ENCODE peak calls at places on chromosomes 11 and 22, in seven cellular contexts. T is colonic mucosa; E is kidney epithelial cell; G is CD8-positive, alpha-beta memory T cell; S is Calu3; L is bronchial epithelial cell; U is activated CD4-positive, alpha-beta T cell treated with anti-CD3 and anti-CD28 coated beads, Interleukin-2, amount 50 U/mL, for 48 hours. F is an unnamed sample.

GRCh38 chr11:1123970-1124369 is 33.8 kb upstream of the MUC5AC start:
- DNase-seq in U (no peak), T (no peak), S (no peak), G (no peak), E (no peak), L (no peak), F (peak; percentile 14)

GRCh38 chr11:3995949-3996554 is 98.5 kb upstream of the RRM1 start:
- DNase-seq in G (no peak), T (no peak), S (no peak), L (peak; percentile 8), U (no peak), E (no peak), F (no peak)

GRCh38 chr11:130455493-130456127 is 7.2 kb downstream of the ADAMTS15 start:
- DNase-seq in U (no peak), S (peak; percentile 2), G (no peak), T (peak; percentile 32), L (no peak), E (no peak), F (no peak)

GRCh38 chr11:17803751-17804334 is 69.3 kb downstream of the KCNC1 start:
- DNase-seq in T (no peak), L (no peak), E (no peak), G (no peak), S (no peak), U (no peak), F (no peak)

GRCh38 chr11:118076754-118077281 is at the start of gene TMPRSS4:
- DNase-seq in U (no peak), E (peak; percentile 48), G (no peak), S (peak; percentile 73), T (peak; percentile 94), L (peak; percentile 94), F (no peak)

GRCh38 chr11:20114588-20114987 is 45.7 kb downstream of the DBX1 start:
- DNase-seq in L (no peak), T (no peak), S (no peak), E (no peak), G (no peak), U (no peak), F (no peak)

GRCh38 chr22:20457506-20458240 is 20.0 kb upstream of the SCARF2 start:
- DNase-seq in S (no peak), U (no peak), L (no peak), G (no peak), T (no peak), E (no peak), F (no peak)

GRCh38 chr11:5712507-5712906 is 22.9 kb downstream of the TRIM22 start:
- DNase-seq in E (no peak), U (no peak), S (no peak), T (no peak), G (no peak), L (peak; percentile 43), F (no peak)

GRCh38 chr22:33515733-33516297 is 404.5 kb downstream of the LARGE1 start:
- DNase-seq in T (no peak), E (no peak), U (no peak), G (no peak), L (no peak), S (no peak), F (no peak)

GRCh38 chr11:115928811-115929210 is 424.6 kb upstream of the CADM1 start:
- DNase-seq in T (no peak), S (no peak), U (no peak), E (no peak), L (no peak), G (no peak), F (no peak)

GRCh38 chr22:26912985-26913384 is 255.6 kb downstream of the MIAT start:
- DNase-seq in E (no peak), G (no peak), T (no peak), S (no peak), U (no peak), L (no peak), F (no peak)